ENCODE peak calls at places on chromosomes 13 and 19, in five cellular contexts. X is lower leg skin, A is spleen, E is breast epithelium, W is suprapubic skin. L is an unnamed sample.
A peak's percentile ranks its signal among the peaks of the same experiment; 100 is the strongest.

GRCh38 chr13:44188257-44188656 is 185.4 kb upstream of the SERP2 start:
- DNase-seq in E (no peak), W (no peak), X (no peak), A (no peak), L (no peak)

GRCh38 chr19:31451686-31452325 is 102.6 kb upstream of the TSHZ3 start:
- DNase-seq in E (no peak), X (no peak), A (no peak), W (no peak), L (no peak)

GRCh38 chr19:10309423-10309822 is at the start of gene ZGLP1:
- DNase-seq in W (no peak), E (no peak), A (no peak), X (no peak), L (no peak)

GRCh38 chr19:48395170-48395455 is 1.6 kb downstream of the GRIN2D start:
- DNase-seq in E (no peak), A (no peak), X (no peak), W (no peak), L (no peak)

GRCh38 chr13:32019612-32020233 is 11.9 kb upstream of the FRY start:
- DNase-seq in W (no peak), A (no peak), E (no peak), X (no peak), L (no peak)

GRCh38 chr19:43778651-43779050 is 2.1 kb downstream of the KCNN4 start:
- DNase-seq in X (no peak), A (no peak), W (no peak), E (no peak), L (no peak)

GRCh38 chr13:50611117-50611781 is 232.2 kb downstream of the DLEU7 start:
- DNase-seq in X (no peak), A (no peak), W (no peak), E (no peak), L (no peak)

GRCh38 chr13:106033634-106034033 is 501.8 kb downstream of the EFNB2 start:
- DNase-seq in W (no peak), X (no peak), E (no peak), A (no peak), L (no peak)

GRCh38 chr13:32650705-32651311 is 64.6 kb downstream of the PDS5B start:
- DNase-seq in X (peak; percentile 26), A (no peak), E (no peak), W (no peak), L (no peak)

GRCh38 chr19:29887498-29887897 is 54.5 kb upstream of the URI1 start:
- DNase-seq in W (no peak), A (peak; percentile 81), X (no peak), E (no peak), L (no peak)

GRCh38 chr13:58583961-58584360 is 952.4 kb downstream of the PCDH17 start:
- DNase-seq in A (no peak), E (no peak), X (no peak), W (no peak), L (no peak)

GRCh38 chr19:13262450-13262849 is 112.2 kb downstream of the IER2 start:
- DNase-seq in W (peak; percentile 54), E (no peak), X (no peak), A (no peak), L (no peak)

GRCh38 chr19:7879102-7879770 is 5.0 kb upstream of the PRR36 start:
- DNase-seq in W (no peak), E (no peak), X (no peak), A (no peak), L (no peak)

GRCh38 chr19:18401580-18402112 is 4.2 kb upstream of the LRRC25 start:
- DNase-seq in W (no peak), A (peak; percentile 85), E (no peak), X (peak; percentile 74), L (no peak)

GRCh38 chr13:21638319-21639282 is 32.3 kb upstream of the FGF9 start:
- DNase-seq in W (no peak), E (no peak), X (peak; percentile 18), A (no peak), L (no peak)

GRCh38 chr13:42110410-42111155 is 62.1 kb downstream of the DGKH start:
- DNase-seq in W (no peak), E (no peak), A (no peak), X (peak; percentile 28), L (no peak)

GRCh38 chr19:3844596-3844995 is 24.2 kb downstream of the ZFR2 start:
- DNase-seq in W (no peak), X (no peak), A (no peak), E (no peak), L (no peak)

GRCh38 chr13:88424463-88424862 is 753.3 kb downstream of the SLITRK5 start:
- DNase-seq in E (no peak), A (no peak), X (no peak), W (no peak), L (no peak)

GRCh38 chr19:11747277-11747676 is 8.5 kb upstream of the ZNF823 start:
- DNase-seq in X (no peak), W (no peak), A (no peak), E (no peak), L (no peak)

GRCh38 chr13:109715902-109716301 is 70.5 kb downstream of the IRS2 start:
- DNase-seq in A (no peak), W (no peak), X (no peak), E (no peak), L (no peak)

GRCh38 chr19:30222993-30223865 is 149.0 kb upstream of the ZNF536 start:
- DNase-seq in X (no peak), A (no peak), W (no peak), E (no peak), L (no peak)

GRCh38 chr13:77329133-77330008 is 2.5 kb upstream of the MYCBP2 start:
- DNase-seq in E (peak; percentile 75), A (peak; percentile 97), X (peak; percentile 88), W (peak; percentile 92), L (peak; percentile 65)
- TF ChIP-seq POLR2A in E (no peak), A (no peak), X (no peak), W (peak; percentile 10), L (no peak)

GRCh38 chr19:46856062-46857022 is 4.5 kb upstream of the ARHGAP35 start:
- DNase-seq in X (peak; percentile 97), A (peak; percentile 98), W (peak; percentile 99), E (peak; percentile 96), L (peak; percentile 66)
- TF ChIP-seq POLR2A in X (no peak), A (no peak), W (no peak), E (no peak), L (no peak)

GRCh38 chr19:858868-859843 is at the start of gene CFD:
- DNase-seq in A (peak; percentile 91), X (peak; percentile 73), W (no peak), E (no peak), L (no peak)
- TF ChIP-seq POLR2A in A (no peak), X (no peak), W (peak; percentile 92), E (no peak), L (no peak)

GRCh38 chr19:1758959-1759903 is 5.9 kb downstream of the ONECUT3 start:
- DNase-seq in A (no peak), W (no peak), X (no peak), E (no peak), L (no peak)

GRCh38 chr19:1762243-1763140 is 9.2 kb downstream of the ONECUT3 start:
- DNase-seq in X (no peak), E (no peak), A (no peak), W (no peak), L (no peak)

GRCh38 chr19:1760020-1760419 is 6.7 kb downstream of the ONECUT3 start:
- DNase-seq in A (no peak), W (no peak), X (no peak), E (no peak), L (no peak)

GRCh38 chr19:1763648-1764292 is 10.5 kb downstream of the ONECUT3 start:
- DNase-seq in W (no peak), A (no peak), X (no peak), E (no peak), L (no peak)

DNA sequence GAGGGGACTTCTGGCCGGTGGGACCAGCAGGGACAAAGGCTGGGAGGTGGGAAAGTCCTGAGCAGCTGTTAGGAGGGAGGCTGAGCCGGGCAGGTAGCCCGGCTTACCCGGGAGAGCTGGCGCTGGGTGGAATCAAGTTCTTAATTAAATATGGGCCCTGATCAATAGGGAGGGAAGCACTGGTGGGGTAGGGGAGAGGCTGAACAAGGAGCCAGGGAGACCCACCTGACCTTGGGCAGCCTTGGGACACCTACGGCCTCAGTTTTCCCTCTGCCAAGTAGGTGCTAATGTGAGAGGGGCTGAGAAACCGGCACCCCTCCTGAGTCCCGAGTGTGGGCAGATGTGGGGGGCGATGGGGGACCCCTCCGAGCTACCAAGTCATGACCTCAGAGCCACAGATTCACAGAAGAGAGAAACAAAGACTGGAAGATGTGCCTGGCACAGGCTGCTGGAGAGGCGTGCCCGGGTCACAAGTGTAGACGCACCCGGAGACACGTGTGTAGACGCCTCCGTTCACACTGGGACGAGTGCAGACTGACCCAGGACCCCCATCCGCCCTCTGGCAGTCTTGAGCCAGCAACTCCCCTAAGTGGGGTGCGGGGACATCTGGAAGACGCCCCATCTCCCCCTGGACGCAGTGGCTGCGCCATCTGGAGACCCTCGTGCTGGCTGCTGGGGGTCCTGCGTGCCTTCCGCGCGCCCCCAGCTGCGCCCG is 8.4 kb downstream of the ONECUT3 start:
- DNase-seq in E (no peak), X (no peak), A (no peak), W (no peak), L (no peak)
- TF ChIP-seq POLR2A in E (no peak), X (no peak), A (no peak), W (no peak), L (no peak)

GRCh38 chr19:45136507-45137178 is 24.1 kb downstream of the NKPD1 start:
- DNase-seq in W (no peak), E (no peak), X (no peak), A (no peak), L (no peak)

GRCh38 chr19:45135176-45135575 is 25.6 kb downstream of the NKPD1 start:
- DNase-seq in W (no peak), E (no peak), A (no peak), X (no peak), L (no peak)

GRCh38 chr19:45130888-45131615 is 29.7 kb downstream of the NKPD1 start:
- DNase-seq in X (no peak), E (no peak), A (no peak), W (no peak), L (no peak)

GRCh38 chr19:45130236-45130635 is 30.5 kb downstream of the NKPD1 start:
- DNase-seq in X (no peak), W (no peak), E (no peak), A (no peak), L (no peak)

DNA sequence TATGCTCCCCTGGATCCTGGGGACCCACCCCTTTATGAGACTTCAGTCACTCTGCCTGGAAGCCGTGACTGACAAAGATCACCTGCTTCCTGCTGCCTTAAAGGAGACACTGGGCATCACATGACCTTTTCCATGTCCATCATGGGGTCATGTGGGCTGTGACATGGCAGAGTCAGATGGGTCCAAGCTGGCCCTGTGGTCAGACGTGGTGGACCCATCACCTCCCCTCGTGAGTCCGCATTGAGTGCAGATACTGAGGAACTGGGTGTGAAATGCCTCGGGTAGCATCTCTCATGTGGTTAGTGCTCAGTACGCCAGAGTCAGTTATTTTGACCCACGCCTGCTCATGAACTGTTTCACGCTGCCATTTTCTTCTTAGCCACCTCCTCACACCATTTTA is 27.1 kb downstream of the NKPD1 start:
- DNase-seq in A (no peak), W (no peak), X (no peak), E (no peak), L (no peak)
- TF ChIP-seq POLR2A in A (no peak), W (no peak), X (no peak), E (no peak), L (no peak)